ENCODE peak calls at places on chromosomes 3 and 15, in ten cellular contexts. One of them, this sample, is unnamed. For H3K4me1 and H3K9me3, the result is how much of the 10 kb centered on the place peaks cover.

GRCh38 chr15:38671675-38672141 is 107.1 kb upstream of the RASGRP1 start:
- DNase-seq in fibroblast of lung: no peak
- DNase-seq in heart left ventricle: no peak
- DNase-seq in mammary epithelial cell: no peak
- DNase-seq in left lung: no peak
- DNase-seq in lower lobe of right lung: no peak
- DNase-seq in PC-9: no peak
- DNase-seq in adrenal gland: no peak
- DNase-seq in H9: no peak
- DNase-seq in MM.1S: no peak
- DNase-seq in this sample: no peak

GRCh38 chr3:128054363-128054762 is 2.1 kb downstream of the SEC61A1 start:
- DNase-seq in fibroblast of lung: peak
- DNase-seq in heart left ventricle: no peak
- DNase-seq in mammary epithelial cell: peak
- DNase-seq in left lung: no peak
- DNase-seq in lower lobe of right lung: no peak
- DNase-seq in PC-9: no peak
- DNase-seq in adrenal gland: peak
- DNase-seq in H9: no peak
- DNase-seq in MM.1S: peak
- DNase-seq in this sample: peak

GRCh38 chr3:111915905-111916304 is 56.8 kb downstream of the PHLDB2 start:
- DNase-seq in fibroblast of lung: no peak
- DNase-seq in heart left ventricle: no peak
- DNase-seq in mammary epithelial cell: no peak
- DNase-seq in left lung: no peak
- DNase-seq in lower lobe of right lung: no peak
- DNase-seq in PC-9: no peak
- DNase-seq in adrenal gland: no peak
- DNase-seq in H9: no peak
- DNase-seq in MM.1S: no peak
- DNase-seq in this sample: no peak

GRCh38 chr3:76352848-76353130 is 567.4 kb upstream of the ZNF717 start:
- DNase-seq in fibroblast of lung: no peak
- DNase-seq in heart left ventricle: no peak
- DNase-seq in mammary epithelial cell: no peak
- DNase-seq in left lung: no peak
- DNase-seq in lower lobe of right lung: no peak
- DNase-seq in PC-9: no peak
- DNase-seq in adrenal gland: no peak
- DNase-seq in H9: no peak
- DNase-seq in MM.1S: no peak
- DNase-seq in this sample: no peak

GRCh38 chr15:101540480-101541239 is 51.2 kb upstream of the PCSK6 start:
- DNase-seq in fibroblast of lung: no peak
- DNase-seq in heart left ventricle: no peak
- DNase-seq in mammary epithelial cell: no peak
- DNase-seq in left lung: no peak
- DNase-seq in lower lobe of right lung: no peak
- DNase-seq in PC-9: peak
- DNase-seq in adrenal gland: no peak
- DNase-seq in H9: peak
- DNase-seq in MM.1S: no peak
- DNase-seq in this sample: no peak

GRCh38 chr3:187062526-187063177 is 76.6 kb downstream of the RPL39L start:
- DNase-seq in fibroblast of lung: peak
- DNase-seq in heart left ventricle: no peak
- DNase-seq in mammary epithelial cell: peak
- DNase-seq in left lung: no peak
- DNase-seq in lower lobe of right lung: no peak
- DNase-seq in PC-9: peak
- DNase-seq in adrenal gland: no peak
- DNase-seq in H9: no peak
- DNase-seq in MM.1S: peak
- DNase-seq in this sample: no peak

GRCh38 chr3:69088033-69088432 is 3.3 kb downstream of the ARL6IP5 start:
- DNase-seq in fibroblast of lung: peak
- DNase-seq in heart left ventricle: no peak
- DNase-seq in mammary epithelial cell: peak
- DNase-seq in left lung: no peak
- DNase-seq in lower lobe of right lung: no peak
- DNase-seq in PC-9: no peak
- DNase-seq in adrenal gland: no peak
- DNase-seq in H9: no peak
- DNase-seq in MM.1S: peak
- DNase-seq in this sample: no peak

GRCh38 chr15:63203451-63204090 is 14.2 kb downstream of the RAB8B start:
- DNase-seq in fibroblast of lung: no peak
- DNase-seq in heart left ventricle: no peak
- DNase-seq in mammary epithelial cell: no peak
- DNase-seq in left lung: no peak
- DNase-seq in lower lobe of right lung: no peak
- DNase-seq in PC-9: no peak
- DNase-seq in adrenal gland: no peak
- DNase-seq in H9: no peak
- DNase-seq in MM.1S: no peak
- DNase-seq in this sample: no peak

GRCh38 chr3:100769693-100770092 is 60.4 kb downstream of the TFG start:
- DNase-seq in fibroblast of lung: no peak
- DNase-seq in heart left ventricle: no peak
- DNase-seq in mammary epithelial cell: no peak
- DNase-seq in left lung: no peak
- DNase-seq in lower lobe of right lung: no peak
- DNase-seq in PC-9: no peak
- DNase-seq in adrenal gland: no peak
- DNase-seq in H9: no peak
- DNase-seq in MM.1S: no peak
- DNase-seq in this sample: no peak

GRCh38 chr3:197189633-197190032 is 108.8 kb downstream of the DLG1 start:
- DNase-seq in fibroblast of lung: no peak
- DNase-seq in heart left ventricle: no peak
- DNase-seq in mammary epithelial cell: peak
- DNase-seq in left lung: no peak
- DNase-seq in lower lobe of right lung: no peak
- DNase-seq in PC-9: no peak
- DNase-seq in adrenal gland: no peak
- DNase-seq in H9: no peak
- DNase-seq in MM.1S: no peak
- DNase-seq in this sample: no peak

GRCh38 chr3:17935217-17935616 is 192.8 kb upstream of the TBC1D5 start:
- DNase-seq in fibroblast of lung: peak
- DNase-seq in heart left ventricle: no peak
- DNase-seq in mammary epithelial cell: no peak
- DNase-seq in left lung: no peak
- DNase-seq in lower lobe of right lung: no peak
- DNase-seq in PC-9: no peak
- DNase-seq in adrenal gland: no peak
- DNase-seq in H9: no peak
- DNase-seq in MM.1S: no peak
- DNase-seq in this sample: no peak

GRCh38 chr15:77633134-77633912 is 611 bp upstream of the LINGO1 start:
- DNase-seq in fibroblast of lung: peak
- DNase-seq in heart left ventricle: peak
- DNase-seq in mammary epithelial cell: peak
- DNase-seq in left lung: peak
- DNase-seq in lower lobe of right lung: peak
- DNase-seq in PC-9: peak
- DNase-seq in adrenal gland: peak
- DNase-seq in H9: peak
- DNase-seq in MM.1S: peak
- DNase-seq in this sample: peak

GRCh38 chr15:29266052-29266572 is 3.5 kb downstream of the NSMCE3 start:
- DNase-seq in fibroblast of lung: peak
- DNase-seq in heart left ventricle: no peak
- DNase-seq in mammary epithelial cell: no peak
- DNase-seq in left lung: no peak
- DNase-seq in lower lobe of right lung: no peak
- DNase-seq in PC-9: no peak
- DNase-seq in adrenal gland: no peak
- DNase-seq in H9: no peak
- DNase-seq in MM.1S: no peak
- DNase-seq in this sample: no peak

GRCh38 chr15:64701051-64701450 is 74.3 kb downstream of the RBPMS2 start:
- DNase-seq in fibroblast of lung: no peak
- DNase-seq in heart left ventricle: no peak
- DNase-seq in mammary epithelial cell: no peak
- DNase-seq in left lung: no peak
- DNase-seq in lower lobe of right lung: no peak
- DNase-seq in PC-9: no peak
- DNase-seq in adrenal gland: no peak
- DNase-seq in H9: no peak
- DNase-seq in MM.1S: no peak
- DNase-seq in this sample: no peak
- H3K4me1 ChIP-seq in fibroblast of lung: under half
- H3K4me1 ChIP-seq in heart left ventricle: half or more
- H3K4me1 ChIP-seq in mammary epithelial cell: under half
- H3K4me1 ChIP-seq in left lung: half or more
- H3K4me1 ChIP-seq in lower lobe of right lung: half or more
- H3K4me1 ChIP-seq in PC-9: under half
- H3K4me1 ChIP-seq in adrenal gland: half or more
- H3K4me1 ChIP-seq in H9: under half
- H3K4me1 ChIP-seq in MM.1S: under half
- H3K4me1 ChIP-seq in this sample: under half

GRCh38 chr3:192183109-192183508 is 544.2 kb downstream of the FGF12 start:
- DNase-seq in fibroblast of lung: no peak
- DNase-seq in heart left ventricle: no peak
- DNase-seq in mammary epithelial cell: no peak
- DNase-seq in left lung: no peak
- DNase-seq in lower lobe of right lung: no peak
- DNase-seq in PC-9: no peak
- DNase-seq in adrenal gland: no peak
- DNase-seq in H9: no peak
- DNase-seq in MM.1S: no peak
- DNase-seq in this sample: no peak

GRCh38 chr3:192181151-192181550 is 546.2 kb downstream of the FGF12 start:
- DNase-seq in fibroblast of lung: no peak
- DNase-seq in heart left ventricle: no peak
- DNase-seq in mammary epithelial cell: no peak
- DNase-seq in left lung: no peak
- DNase-seq in lower lobe of right lung: no peak
- DNase-seq in PC-9: no peak
- DNase-seq in adrenal gland: no peak
- DNase-seq in H9: no peak
- DNase-seq in MM.1S: no peak
- DNase-seq in this sample: no peak

GRCh38 chr3:192188218-192188835 is 539.0 kb downstream of the FGF12 start:
- DNase-seq in fibroblast of lung: peak
- DNase-seq in heart left ventricle: no peak
- DNase-seq in mammary epithelial cell: peak
- DNase-seq in left lung: no peak
- DNase-seq in lower lobe of right lung: peak
- DNase-seq in PC-9: peak
- DNase-seq in adrenal gland: peak
- DNase-seq in H9: peak
- DNase-seq in MM.1S: peak
- DNase-seq in this sample: peak

GRCh38 chr3:192187485-192188051 is 539.8 kb downstream of the FGF12 start:
- DNase-seq in fibroblast of lung: peak
- DNase-seq in heart left ventricle: no peak
- DNase-seq in mammary epithelial cell: no peak
- DNase-seq in left lung: no peak
- DNase-seq in lower lobe of right lung: no peak
- DNase-seq in PC-9: no peak
- DNase-seq in adrenal gland: no peak
- DNase-seq in H9: no peak
- DNase-seq in MM.1S: no peak
- DNase-seq in this sample: no peak

DNA sequence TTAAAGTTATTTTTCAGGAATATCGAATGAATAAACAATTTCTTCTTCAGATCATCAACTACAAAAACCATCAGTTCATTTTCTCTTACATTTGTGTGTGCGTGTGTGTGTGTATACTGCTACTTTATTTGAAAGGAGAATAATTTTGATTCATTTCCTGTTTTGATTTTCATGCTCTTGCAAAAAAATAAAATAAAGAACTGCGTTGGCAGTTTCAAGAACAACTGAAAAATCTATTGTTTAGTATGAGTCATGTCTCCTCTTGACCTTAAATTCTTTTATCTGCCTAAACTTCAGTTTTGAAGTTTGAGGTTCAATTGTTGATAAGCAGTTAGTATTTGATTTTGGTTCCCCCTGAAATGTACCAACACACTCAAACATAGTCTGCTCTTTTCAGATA is 540.8 kb downstream of the FGF12 start:
- DNase-seq in fibroblast of lung: no peak
- DNase-seq in heart left ventricle: no peak
- DNase-seq in mammary epithelial cell: no peak
- DNase-seq in left lung: no peak
- DNase-seq in lower lobe of right lung: no peak
- DNase-seq in PC-9: no peak
- DNase-seq in adrenal gland: no peak
- DNase-seq in H9: no peak
- DNase-seq in MM.1S: no peak
- DNase-seq in this sample: no peak
- H3K27ac ChIP-seq in fibroblast of lung: no peak
- H3K27ac ChIP-seq in heart left ventricle: no peak
- H3K27ac ChIP-seq in mammary epithelial cell: no peak
- H3K27ac ChIP-seq in left lung: no peak
- H3K27ac ChIP-seq in lower lobe of right lung: no peak
- H3K27ac ChIP-seq in PC-9: no peak
- H3K27ac ChIP-seq in adrenal gland: no peak
- H3K27ac ChIP-seq in H9: no peak
- H3K27ac ChIP-seq in MM.1S: no peak
- H3K27ac ChIP-seq in this sample: no peak

GRCh38 chr3:104578558-104578957 is 788.2 kb upstream of the ALCAM start:
- DNase-seq in fibroblast of lung: no peak
- DNase-seq in heart left ventricle: no peak
- DNase-seq in mammary epithelial cell: no peak
- DNase-seq in left lung: no peak
- DNase-seq in lower lobe of right lung: no peak
- DNase-seq in PC-9: no peak
- DNase-seq in adrenal gland: no peak
- DNase-seq in H9: peak
- DNase-seq in MM.1S: no peak
- DNase-seq in this sample: no peak

DNA sequence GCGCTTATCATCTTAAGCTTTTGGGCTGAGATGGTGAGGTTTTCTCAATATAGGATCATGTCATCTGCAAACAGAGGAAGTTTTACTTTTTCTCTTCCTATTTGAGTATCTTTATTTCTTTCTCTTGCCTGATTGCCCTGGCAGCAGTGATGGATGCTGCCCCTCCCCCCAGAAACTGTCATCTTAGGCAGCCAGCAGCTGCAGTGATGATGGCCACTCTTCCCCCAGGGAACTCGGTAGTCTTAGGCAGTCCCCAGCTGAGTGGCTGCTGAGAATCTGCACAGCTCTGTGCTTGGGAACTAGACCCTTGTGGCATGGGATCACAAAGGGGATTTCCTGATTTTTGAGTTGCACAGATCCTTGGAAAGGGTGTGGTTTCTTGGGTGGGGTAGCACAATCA is 791.1 kb upstream of the ALCAM start:
- DNase-seq in fibroblast of lung: no peak
- DNase-seq in heart left ventricle: no peak
- DNase-seq in mammary epithelial cell: no peak
- DNase-seq in left lung: no peak
- DNase-seq in lower lobe of right lung: no peak
- DNase-seq in PC-9: no peak
- DNase-seq in adrenal gland: no peak
- DNase-seq in H9: no peak
- DNase-seq in MM.1S: no peak
- DNase-seq in this sample: no peak
- H3K9me3 ChIP-seq in fibroblast of lung: under half
- H3K9me3 ChIP-seq in heart left ventricle: under half
- H3K9me3 ChIP-seq in mammary epithelial cell: under half
- H3K9me3 ChIP-seq in left lung: under half
- H3K9me3 ChIP-seq in lower lobe of right lung: under half
- H3K9me3 ChIP-seq in PC-9: under half
- H3K9me3 ChIP-seq in adrenal gland: under half
- H3K9me3 ChIP-seq in H9: under half
- H3K9me3 ChIP-seq in MM.1S: under half
- H3K9me3 ChIP-seq in this sample: under half

GRCh38 chr3:140883428-140883827 is 58.2 kb upstream of the SLC25A36 start:
- DNase-seq in fibroblast of lung: no peak
- DNase-seq in heart left ventricle: no peak
- DNase-seq in mammary epithelial cell: no peak
- DNase-seq in left lung: no peak
- DNase-seq in lower lobe of right lung: no peak
- DNase-seq in PC-9: no peak
- DNase-seq in adrenal gland: no peak
- DNase-seq in H9: no peak
- DNase-seq in MM.1S: no peak
- DNase-seq in this sample: no peak
- H3K4me1 ChIP-seq in fibroblast of lung: under half
- H3K4me1 ChIP-seq in heart left ventricle: under half
- H3K4me1 ChIP-seq in mammary epithelial cell: under half
- H3K4me1 ChIP-seq in left lung: under half
- H3K4me1 ChIP-seq in lower lobe of right lung: under half
- H3K4me1 ChIP-seq in PC-9: under half
- H3K4me1 ChIP-seq in adrenal gland: under half
- H3K4me1 ChIP-seq in H9: under half
- H3K4me1 ChIP-seq in MM.1S: under half
- H3K4me1 ChIP-seq in this sample: under half